ENCODE peak calls at places on chromosomes 2 and 18, in five cellular contexts. S, W, P, D and Z are unnamed samples. For H3K36me3, H3K79me2 and H3K4me1, the result is how much of the 10 kb centered on the place peaks cover.

GRCh38 chr2:190668892-190669291 is 20.0 kb downstream of the NAB1 start:
- DNase-seq in P (no peak), W (no peak), D (no peak), S (no peak), Z (no peak)

GRCh38 chr2:40096360-40096759 is 317.3 kb upstream of the THUMPD2 start:
- DNase-seq in W (no peak), P (no peak), D (no peak), S (peak), Z (no peak)

GRCh38 chr2:66434679-66435548 is at the start of gene MEIS1:
- DNase-seq in P (peak), S (peak), D (peak), W (peak), Z (peak)

GRCh38 chr2:191631754-191632153 is 46.2 kb upstream of the NABP1 start:
- DNase-seq in D (no peak), W (peak), S (peak), P (no peak), Z (no peak)

GRCh38 chr2:11370377-11371098 is 26.1 kb upstream of the ROCK2 start:
- DNase-seq in P (no peak), D (no peak), S (no peak), W (peak), Z (peak)

GRCh38 chr2:117335967-117336366 is 478.5 kb upstream of the DDX18 start:
- DNase-seq in S (no peak), W (no peak), P (no peak), D (no peak), Z (no peak)

GRCh38 chr18:48136544-48137353 is 206.3 kb upstream of the SMAD2 start:
- DNase-seq in D (peak), S (no peak), P (peak), W (no peak), Z (no peak)

GRCh38 chr2:120938132-120938771 is 202.6 kb downstream of the GLI2 start:
- DNase-seq in P (peak), D (no peak), S (peak), W (no peak), Z (no peak)

GRCh38 chr2:226836548-226836885 is 663 bp downstream of the RHBDD1 start:
- DNase-seq in P (peak), W (no peak), S (no peak), D (no peak), Z (no peak)

GRCh38 chr2:164474873-164475272 is 146.4 kb downstream of the GRB14 start:
- DNase-seq in W (no peak), D (no peak), S (no peak), P (no peak), Z (no peak)

GRCh38 chr2:207317358-207317984 is 151.7 kb upstream of the KLF7 start:
- DNase-seq in W (no peak), D (no peak), S (peak), P (no peak), Z (no peak)

GRCh38 chr2:142218471-142218870 is 87.7 kb upstream of the LRP1B start:
- DNase-seq in P (no peak), W (no peak), D (no peak), S (no peak), Z (no peak)

GRCh38 chr2:215970425-215970824 is 42.9 kb downstream of the MREG start:
- DNase-seq in S (no peak), P (no peak), W (no peak), D (no peak), Z (no peak)

GRCh38 chr18:75130591-75131274 is 78.2 kb downstream of the PTGR3 start:
- DNase-seq in S (peak), P (peak), D (peak), W (no peak), Z (no peak)

GRCh38 chr18:47917923-47918610 is 12.4 kb downstream of the SMAD2 start:
- DNase-seq in P (no peak), S (no peak), W (no peak), D (peak), Z (no peak)

GRCh38 chr2:207122914-207123744 is 42.6 kb downstream of the KLF7 start:
- DNase-seq in S (no peak), P (no peak), D (no peak), W (peak), Z (no peak)

GRCh38 chr2:235268535-235268934 is 225.3 kb upstream of the AGAP1 start:
- DNase-seq in P (no peak), W (peak), D (no peak), S (peak), Z (no peak)

GRCh38 chr18:40849856-40850255 is 1105.2 kb upstream of the PIK3C3 start:
- DNase-seq in D (no peak), S (no peak), P (no peak), W (no peak), Z (no peak)

GRCh38 chr2:122070241-122070731 is 314.8 kb downstream of the TSN start:
- DNase-seq in S (no peak), D (peak), P (no peak), W (no peak), Z (no peak)

GRCh38 chr2:238808761-238809160 is 39.1 kb upstream of the TWIST2 start:
- DNase-seq in D (no peak), W (no peak), S (no peak), P (no peak), Z (peak)

GRCh38 chr2:224973112-224974016 is 68.9 kb downstream of the DOCK10 start:
- DNase-seq in W (peak), S (no peak), D (no peak), P (no peak), Z (no peak)

GRCh38 chr18:59140287-59140885 is 702 bp downstream of the SEC11C start:
- DNase-seq in W (peak), P (no peak), D (peak), S (peak), Z (peak)

GRCh38 chr2:218152777-218153176 is 14.0 kb downstream of the CXCR1 start:
- DNase-seq in S (no peak), W (peak), D (no peak), P (no peak), Z (no peak)

GRCh38 chr2:112690853-112691390 is 29.9 kb upstream of the NT5DC4 start:
- DNase-seq in W (peak), D (peak), P (peak), S (peak), Z (peak)

GRCh38 chr2:29281086-29281485 is 165.9 kb downstream of the CLIP4 start:
- DNase-seq in D (no peak), P (peak), S (no peak), W (no peak), Z (no peak)

GRCh38 chr2:187615364-187615763 is 61.1 kb upstream of the TFPI start:
- DNase-seq in S (no peak), W (no peak), P (no peak), D (no peak), Z (no peak)

GRCh38 chr18:76356666-76357065 is 138.4 kb downstream of the ZNF516 start:
- DNase-seq in P (no peak), W (no peak), S (no peak), D (no peak), Z (no peak)

GRCh38 chr2:177872286-177872685 is 200.3 kb downstream of the PDE11A start:
- DNase-seq in W (no peak), D (no peak), P (no peak), S (no peak), Z (no peak)

GRCh38 chr2:27522400-27522945 is 25.8 kb downstream of the GCKR start:
- DNase-seq in S (no peak), P (no peak), W (no peak), D (no peak), Z (no peak)

GRCh38 chr2:240649331-240649730 is 24.1 kb downstream of the GPR35 start:
- DNase-seq in P (no peak), D (no peak), S (no peak), W (no peak), Z (no peak)

GRCh38 chr2:102637358-102637757 is 18.0 kb downstream of the SLC9A2 start:
- DNase-seq in S (no peak), D (no peak), W (no peak), P (no peak), Z (no peak)

GRCh38 chr18:73408434-73408833 is 540.6 kb upstream of the NETO1 start:
- DNase-seq in D (no peak), P (no peak), W (no peak), S (no peak), Z (no peak)

GRCh38 chr18:79732721-79733025 is 53.1 kb downstream of the CTDP1 start:
- DNase-seq in S (no peak), D (no peak), P (no peak), W (no peak), Z (no peak)

DNA sequence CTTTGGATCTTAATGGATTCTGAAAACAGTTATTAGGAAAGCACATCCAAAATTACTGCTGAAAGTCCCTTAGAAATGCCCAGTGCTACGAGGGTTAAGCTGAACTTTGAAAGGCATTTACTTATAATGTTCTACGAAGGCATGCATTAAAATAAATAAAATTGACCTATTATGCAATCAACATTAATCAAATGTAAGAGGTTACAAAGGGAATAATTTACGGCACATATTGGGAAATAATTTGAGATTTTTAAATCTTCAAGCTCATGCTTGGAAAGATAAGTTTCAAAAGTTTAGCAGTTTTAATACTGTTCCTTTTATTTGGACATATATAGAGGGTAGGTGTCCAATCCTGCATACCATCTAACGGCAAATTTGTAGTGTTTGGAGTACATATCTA is 1564.1 kb upstream of the DDX18 start:
- DNase-seq in D (no peak), W (no peak), P (no peak), S (no peak), Z (no peak)
- H3K36me3 ChIP-seq in D (under half), W (under half), P (under half), S (under half), Z (under half)

DNA sequence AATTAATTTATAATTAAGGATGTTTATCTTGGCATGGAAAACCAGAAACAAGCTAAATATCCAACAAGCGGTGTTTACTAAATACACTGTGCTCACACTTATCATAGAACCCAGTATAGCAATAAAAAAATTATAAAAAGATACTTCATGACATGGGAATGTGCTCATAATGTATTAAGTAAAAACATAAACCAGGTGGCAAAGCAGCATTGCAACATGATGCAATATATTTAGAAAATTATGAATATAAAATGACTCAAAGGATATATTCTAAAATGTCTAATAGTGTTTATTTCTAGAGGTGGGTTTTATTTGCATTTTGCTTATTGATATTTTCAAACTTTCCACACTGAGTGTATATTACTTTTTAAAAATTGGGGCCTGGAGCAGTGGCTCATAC is 84.4 kb upstream of the ATL2 start:
- DNase-seq in S (no peak), D (no peak), W (no peak), P (no peak), Z (no peak)
- H3K79me2 ChIP-seq in S (under half), D (under half), W (under half), P (under half), Z (under half)

GRCh38 chr2:172101707-172102158 is 967 bp downstream of the DLX2 start:
- DNase-seq in S (no peak), W (no peak), D (peak), P (peak), Z (peak)

GRCh38 chr2:172102858-172103359 is at the start of gene DLX2:
- DNase-seq in P (peak), W (peak), S (peak), D (peak), Z (peak)

GRCh38 chr2:172105715-172106124 is 3.0 kb upstream of the DLX2 start:
- DNase-seq in D (peak), W (no peak), S (no peak), P (peak), Z (no peak)

GRCh38 chr2:172102159-172102857 is 392 bp downstream of the DLX2 start:
- DNase-seq in W (no peak), S (no peak), D (no peak), P (no peak), Z (no peak)

DNA sequence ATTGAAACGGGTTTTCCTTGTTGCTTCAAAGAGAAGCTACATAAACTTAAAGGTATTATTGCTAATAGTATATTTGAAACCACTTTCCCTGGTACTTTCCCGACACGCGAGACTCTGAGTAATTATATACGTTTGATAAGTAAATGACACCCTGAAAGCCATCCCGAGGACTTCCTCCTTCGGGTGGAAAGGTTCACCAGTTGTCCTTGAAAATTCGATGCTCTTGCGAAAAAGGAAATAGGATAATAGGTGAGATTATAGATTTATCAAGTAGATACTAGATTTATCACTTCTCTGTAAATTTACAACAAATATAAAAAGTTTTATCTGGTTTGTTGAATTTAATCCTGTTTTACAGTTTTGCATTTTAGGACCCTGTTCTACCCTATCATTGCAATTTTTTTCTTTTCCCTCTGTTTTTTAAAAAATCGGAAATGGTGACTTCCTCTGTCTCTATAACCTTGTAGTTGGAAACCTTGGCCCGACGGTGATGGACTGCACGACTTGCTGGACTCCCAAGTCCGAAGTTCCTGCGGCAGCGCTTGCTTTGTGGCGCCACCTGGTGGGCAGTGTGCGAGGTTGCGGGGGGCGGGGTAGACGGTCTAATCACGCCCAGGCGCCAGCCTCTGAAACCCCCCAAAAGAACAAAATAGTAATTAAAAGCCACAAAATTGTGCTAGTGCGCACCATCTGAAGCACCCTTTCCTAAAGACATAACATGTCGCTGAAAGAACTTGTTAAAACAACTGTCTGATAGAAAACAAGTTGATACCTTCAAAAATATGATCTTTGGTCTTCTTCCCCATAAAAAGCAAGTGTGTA is 982 bp upstream of the DLX2 start:
- DNase-seq in W (peak), S (peak), D (peak), P (peak), Z (peak)
- H3K4me1 ChIP-seq in W (under half), S (under half), D (under half), P (under half), Z (half or more)

GRCh38 chr2:55869637-55870325 is 53.8 kb downstream of the EFEMP1 start:
- DNase-seq in S (peak), W (no peak), P (no peak), D (no peak), Z (no peak)
- H3K36me3 ChIP-seq in S (under half), W (under half), P (half or more), D (under half), Z (under half)

GRCh38 chr2:78864205-78864604 is 161.3 kb upstream of the REG3G start:
- DNase-seq in W (no peak), P (no peak), D (no peak), S (no peak), Z (no peak)
- H3K79me2 ChIP-seq in W (under half), P (under half), D (under half), S (under half), Z (under half)

DNA sequence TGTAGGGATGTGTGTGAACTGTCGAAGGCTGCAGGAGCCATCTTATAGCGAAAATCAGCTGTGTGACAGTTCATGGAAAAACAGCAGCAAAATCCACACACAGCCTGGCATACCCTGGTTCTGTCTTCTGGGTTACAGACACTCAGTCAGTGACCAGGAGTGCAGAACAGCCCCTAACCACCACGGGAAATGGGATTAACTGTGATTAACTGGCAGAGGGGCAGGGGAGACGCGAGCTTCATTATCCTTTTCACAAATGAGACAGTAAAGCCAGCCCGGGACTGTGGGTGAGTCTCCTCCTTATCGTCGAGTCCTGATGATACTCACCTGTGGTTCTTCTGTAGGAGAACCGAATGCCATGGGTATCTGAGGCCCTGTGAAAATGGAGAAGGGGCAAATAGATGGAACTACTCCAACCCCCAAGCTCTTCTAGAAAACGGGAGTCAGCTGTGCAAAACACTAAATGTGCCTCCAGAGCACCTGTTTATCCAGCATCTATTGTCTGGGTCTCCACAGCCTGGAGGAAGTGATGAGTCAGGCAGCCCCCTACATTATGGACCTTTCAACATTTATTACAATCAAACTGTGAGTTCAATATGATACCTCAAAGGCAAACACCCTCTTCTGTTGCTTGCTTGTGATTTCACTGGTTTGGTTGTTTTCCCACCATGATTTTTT is 9.9 kb upstream of the LRRFIP1 start:
- DNase-seq in S (no peak), D (peak), W (no peak), P (no peak), Z (no peak)
- H3K4me1 ChIP-seq in S (under half), D (under half), W (under half), P (under half), Z (under half)

DNA sequence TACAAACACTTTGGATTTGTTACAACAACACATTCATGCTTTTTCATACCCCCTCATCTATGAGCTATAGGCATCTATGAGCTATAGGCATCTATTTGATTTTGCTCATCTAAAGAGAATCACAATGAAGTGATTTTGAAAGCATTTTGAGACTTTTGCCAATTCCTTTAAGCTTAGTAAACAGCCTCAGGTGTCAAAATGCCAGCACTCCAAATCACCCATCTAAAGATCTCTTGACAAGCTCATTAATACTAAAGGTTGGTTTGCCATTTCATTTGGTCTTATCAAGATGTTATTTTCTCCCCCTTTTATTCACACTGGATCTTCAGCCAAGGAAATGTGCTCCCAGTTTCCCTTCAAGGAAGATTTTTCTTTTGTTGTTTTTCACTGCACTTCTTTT is 110.7 kb upstream of the TLK1 start:
- DNase-seq in S (no peak), W (peak), P (no peak), D (no peak), Z (no peak)
- H3K36me3 ChIP-seq in S (under half), W (under half), P (under half), D (under half), Z (under half)

GRCh38 chr2:105754999-105755398 is 10.3 kb downstream of the NCK2 start:
- DNase-seq in W (no peak), P (no peak), D (no peak), S (no peak), Z (no peak)

GRCh38 chr2:105760191-105760590 is 15.5 kb downstream of the NCK2 start:
- DNase-seq in D (no peak), S (no peak), P (no peak), W (no peak), Z (no peak)

GRCh38 chr2:105755895-105756294 is 11.2 kb downstream of the NCK2 start:
- DNase-seq in P (no peak), S (no peak), W (no peak), D (no peak), Z (no peak)

GRCh38 chr2:105756435-105756834 is 11.7 kb downstream of the NCK2 start:
- DNase-seq in D (no peak), S (no peak), P (no peak), W (no peak), Z (no peak)

GRCh38 chr2:105757361-105757933 is 12.7 kb downstream of the NCK2 start:
- DNase-seq in W (no peak), D (no peak), S (no peak), P (no peak), Z (no peak)
- H3K79me2 ChIP-seq in W (under half), D (half or more), S (under half), P (half or more), Z (under half)

DNA sequence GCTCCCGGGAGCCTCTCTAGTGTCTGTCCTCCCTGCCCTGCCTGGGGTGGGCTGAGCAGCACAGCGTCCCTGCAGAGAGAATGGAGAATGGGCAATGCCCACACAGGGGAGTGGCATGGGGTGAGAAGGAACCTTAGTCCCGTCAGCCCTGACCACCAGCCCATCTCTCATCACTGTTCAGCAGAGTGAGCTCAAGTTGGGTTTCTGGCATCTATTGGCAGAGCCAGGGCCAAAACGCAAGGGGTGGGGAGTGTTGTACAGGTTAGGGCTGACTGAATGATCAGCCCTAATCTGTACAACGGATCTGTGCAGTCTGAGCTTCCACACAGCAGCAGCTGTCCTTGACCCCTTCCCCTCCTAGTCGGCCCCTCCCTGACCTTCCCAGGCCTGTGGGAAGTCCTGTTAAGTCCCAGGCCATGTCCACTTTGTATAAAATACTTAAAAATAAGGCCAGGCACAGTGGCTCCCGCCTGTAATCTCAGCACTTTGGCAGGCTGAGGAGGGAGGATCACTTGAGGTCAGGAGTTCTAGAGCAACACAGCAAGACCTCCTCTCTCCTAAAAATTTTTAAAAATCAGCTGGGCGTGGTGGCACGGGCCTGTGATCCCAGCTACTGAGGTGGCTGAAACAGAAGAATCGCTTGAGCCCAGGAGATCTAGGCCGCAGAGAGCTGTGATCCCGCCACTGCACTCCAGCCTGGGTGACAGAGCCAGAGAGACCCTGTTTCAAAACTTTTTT is 3.2 kb upstream of the PROC start:
- DNase-seq in S (no peak), W (no peak), P (no peak), D (no peak), Z (no peak)
- H3K4me1 ChIP-seq in S (under half), W (half or more), P (under half), D (under half), Z (under half)

GRCh38 chr2:209525336-209525735 is 101.5 kb downstream of the MAP2 start:
- DNase-seq in W (no peak), D (no peak), S (no peak), P (no peak), Z (no peak)
- H3K36me3 ChIP-seq in W (under half), D (under half), S (under half), P (under half), Z (under half)